ENCODE peak calls at places on chromosomes 12 and 14, in nine cellular contexts. P, B, H, F, C, L, I, D and G are unnamed samples.

GRCh38 chr12:85155791-85156190 is 119.6 kb downstream of the LRRIQ1 start:
- DNase-seq in P (peak; percentile 69), B (peak; percentile 0), H (no peak), F (peak; percentile 29), C (no peak), L (no peak), I (no peak), D (peak; percentile 1), G (no peak)

GRCh38 chr14:74582910-74583581 is 29.0 kb downstream of the LTBP2 start:
- DNase-seq in P (no peak), B (no peak), H (peak; percentile 72), F (no peak), C (no peak), L (no peak), I (no peak), D (no peak), G (no peak)

GRCh38 chr14:69827560-69827959 is 30.5 kb upstream of the SLC10A1 start:
- DNase-seq in P (no peak), B (no peak), H (no peak), F (no peak), C (no peak), L (no peak), I (no peak), D (no peak), G (no peak)

GRCh38 chr12:25241171-25242020 is 9.3 kb downstream of the KRAS start:
- DNase-seq in P (peak; percentile 70), B (peak; percentile 2), H (no peak), F (peak; percentile 8), C (no peak), L (no peak), I (no peak), D (no peak), G (no peak)

GRCh38 chr12:34205401-34205800 is 183.1 kb downstream of the ALG10 start:
- DNase-seq in P (no peak), B (no peak), H (no peak), F (no peak), C (no peak), L (no peak), I (no peak), D (no peak), G (no peak)

GRCh38 chr14:99188721-99189120 is 83.3 kb downstream of the BCL11B start:
- DNase-seq in P (peak; percentile 79), B (no peak), H (no peak), F (no peak), C (no peak), L (no peak), I (no peak), D (no peak), G (no peak)

GRCh38 chr12:13436182-13436581 is 239.7 kb downstream of the EMP1 start:
- DNase-seq in P (no peak), B (no peak), H (no peak), F (no peak), C (no peak), L (no peak), I (no peak), D (no peak), G (no peak)

GRCh38 chr12:22740656-22741350 is 115.8 kb downstream of the ETNK1 start:
- DNase-seq in P (no peak), B (no peak), H (no peak), F (peak; percentile 4), C (no peak), L (no peak), I (no peak), D (no peak), G (no peak)

GRCh38 chr12:53289891-53290290 is 5.5 kb upstream of the PFDN5 start:
- DNase-seq in P (no peak), B (no peak), H (no peak), F (no peak), C (no peak), L (no peak), I (no peak), D (no peak), G (no peak)

GRCh38 chr12:71460318-71460717 is 20.7 kb downstream of the LGR5 start:
- DNase-seq in P (no peak), B (no peak), H (no peak), F (no peak), C (no peak), L (no peak), I (no peak), D (no peak), G (no peak)

GRCh38 chr14:46091819-46092218 is 559.8 kb downstream of the RPL10L start:
- DNase-seq in P (no peak), B (no peak), H (no peak), F (no peak), C (no peak), L (no peak), I (no peak), D (no peak), G (no peak)

GRCh38 chr12:113474635-113475436 is 3.2 kb upstream of the LHX5 start:
- DNase-seq in P (no peak), B (no peak), H (no peak), F (no peak), C (no peak), L (no peak), I (no peak), D (no peak), G (no peak)

GRCh38 chr14:104427126-104427851 is 152.3 kb upstream of the C14orf180 start:
- DNase-seq in P (no peak), B (no peak), H (peak; percentile 22), F (no peak), C (no peak), L (no peak), I (no peak), D (no peak), G (no peak)

GRCh38 chr14:35556548-35556947 is 22.6 kb downstream of the INSM2 start:
- DNase-seq in P (no peak), B (peak; percentile 35), H (no peak), F (no peak), C (no peak), L (no peak), I (no peak), D (no peak), G (no peak)

GRCh38 chr14:21298358-21298757 is 18.5 kb downstream of the RPGRIP1 start:
- DNase-seq in P (no peak), B (no peak), H (peak; percentile 10), F (no peak), C (no peak), L (no peak), I (no peak), D (no peak), G (no peak)

GRCh38 chr14:28412076-28412475 is 354.5 kb upstream of the FOXG1 start:
- DNase-seq in P (no peak), B (no peak), H (no peak), F (no peak), C (no peak), L (no peak), I (no peak), D (no peak), G (no peak)

GRCh38 chr14:99257673-99258221 is 14.2 kb downstream of the BCL11B start:
- DNase-seq in P (no peak), B (no peak), H (no peak), F (no peak), C (no peak), L (no peak), I (no peak), D (no peak), G (no peak)

GRCh38 chr12:63521706-63522105 is 146.6 kb downstream of the DPY19L2 start:
- DNase-seq in P (no peak), B (no peak), H (no peak), F (no peak), C (no peak), L (no peak), I (no peak), D (no peak), G (no peak)